ENCODE peak calls at places on chromosomes 4 and X, in seven cellular contexts. R, X, Z, V, T, S and I are unnamed samples.

GRCh38 chr4:77040856-77041576 is 34.8 kb downstream of the CCNI start:
- DNase-seq in T (no peak), Z (no peak), R (no peak), X (no peak), V (no peak), S (no peak), I (no peak)

GRCh38 chr4:73447701-73448100 is 11.7 kb downstream of the AFP start:
- DNase-seq in Z (no peak), T (no peak), R (no peak), S (no peak), X (no peak), V (no peak), I (no peak)

GRCh38 chrX:102599950-102600579 is 750 bp downstream of the ARMCX5 start:
- DNase-seq in Z (no peak), R (no peak), S (no peak), T (no peak), V (no peak), X (no peak), I (no peak)

GRCh38 chrX:153885968-153886903 is at the start of gene L1CAM:
- DNase-seq in X (peak), R (no peak), S (no peak), Z (no peak), T (no peak), V (no peak), I (peak)

GRCh38 chr4:30256105-30256828 is 463.9 kb upstream of the PCDH7 start:
- DNase-seq in X (no peak), Z (no peak), R (peak), V (no peak), S (no peak), T (no peak), I (no peak)

GRCh38 chrX:17859609-17860178 is 1.4 kb downstream of the RAI2 start:
- DNase-seq in X (no peak), S (no peak), T (peak), Z (peak), R (peak), V (peak), I (no peak)

GRCh38 chr4:26088433-26088928 is 174.5 kb downstream of the SMIM20 start:
- DNase-seq in S (no peak), Z (no peak), V (no peak), R (no peak), T (no peak), X (no peak), I (no peak)

GRCh38 chr4:624705-625590 is at the start of gene PDE6B:
- DNase-seq in R (no peak), S (no peak), V (no peak), Z (no peak), T (no peak), X (peak), I (no peak)

GRCh38 chrX:109374276-109374960 is 107.5 kb downstream of the GUCY2F start:
- DNase-seq in Z (no peak), R (no peak), T (no peak), S (no peak), V (no peak), X (no peak), I (no peak)

GRCh38 chrX:40230646-40231045 is 132.9 kb upstream of the BCOR start:
- DNase-seq in X (no peak), T (no peak), R (no peak), V (no peak), Z (no peak), S (no peak), I (no peak)

GRCh38 chr4:123977623-123978022 is 581.0 kb downstream of the SPRY1 start:
- DNase-seq in T (no peak), Z (no peak), S (no peak), R (no peak), X (no peak), V (no peak), I (no peak)

GRCh38 chr4:147355849-147356248 is 125.0 kb upstream of the EDNRA start:
- DNase-seq in R (no peak), V (no peak), Z (no peak), S (no peak), X (no peak), T (no peak), I (no peak)

GRCh38 chrX:20364238-20364637 is 97.5 kb upstream of the RPS6KA3 start:
- DNase-seq in Z (no peak), X (no peak), T (no peak), S (no peak), V (no peak), R (no peak), I (no peak)

GRCh38 chr4:40292313-40292759 is 42.8 kb upstream of the CHRNA9 start:
- DNase-seq in Z (no peak), V (no peak), S (no peak), X (no peak), T (no peak), R (no peak), I (no peak)

GRCh38 chr4:38368612-38369011 is 295.4 kb upstream of the KLF3 start:
- DNase-seq in T (no peak), V (no peak), R (no peak), X (no peak), S (no peak), Z (no peak), I (no peak)

GRCh38 chrX:97026406-97026805 is 142.7 kb downstream of the RPA4 start:
- DNase-seq in V (no peak), S (no peak), R (no peak), X (no peak), T (no peak), Z (no peak), I (no peak)

GRCh38 chr4:114600672-114601071 is 2.1 kb downstream of the UGT8 start:
- DNase-seq in S (no peak), Z (no peak), T (no peak), V (no peak), R (no peak), X (no peak), I (no peak)

GRCh38 chr4:8188085-8188484 is 11.0 kb upstream of the SH3TC1 start:
- DNase-seq in S (no peak), Z (no peak), T (no peak), X (no peak), R (no peak), V (no peak), I (peak)

GRCh38 chr4:8188743-8189550 is 10.1 kb upstream of the SH3TC1 start:
- DNase-seq in X (peak), T (no peak), V (peak), R (peak), Z (no peak), S (no peak), I (peak)

GRCh38 chr4:8185930-8186329 is 13.2 kb upstream of the SH3TC1 start:
- DNase-seq in Z (no peak), R (no peak), X (no peak), T (no peak), V (no peak), S (no peak), I (peak)

GRCh38 chr4:8185280-8185679 is 13.8 kb upstream of the SH3TC1 start:
- DNase-seq in Z (no peak), T (no peak), S (no peak), V (no peak), X (no peak), R (no peak), I (no peak)

GRCh38 chr4:8186883-8187282 is 12.2 kb upstream of the SH3TC1 start:
- DNase-seq in S (no peak), V (no peak), X (no peak), R (no peak), T (no peak), Z (no peak), I (no peak)
- TF ChIP-seq CTCF in S (no peak), V (no peak), X (no peak), R (no peak), T (no peak), Z (no peak), I (no peak)

DNA sequence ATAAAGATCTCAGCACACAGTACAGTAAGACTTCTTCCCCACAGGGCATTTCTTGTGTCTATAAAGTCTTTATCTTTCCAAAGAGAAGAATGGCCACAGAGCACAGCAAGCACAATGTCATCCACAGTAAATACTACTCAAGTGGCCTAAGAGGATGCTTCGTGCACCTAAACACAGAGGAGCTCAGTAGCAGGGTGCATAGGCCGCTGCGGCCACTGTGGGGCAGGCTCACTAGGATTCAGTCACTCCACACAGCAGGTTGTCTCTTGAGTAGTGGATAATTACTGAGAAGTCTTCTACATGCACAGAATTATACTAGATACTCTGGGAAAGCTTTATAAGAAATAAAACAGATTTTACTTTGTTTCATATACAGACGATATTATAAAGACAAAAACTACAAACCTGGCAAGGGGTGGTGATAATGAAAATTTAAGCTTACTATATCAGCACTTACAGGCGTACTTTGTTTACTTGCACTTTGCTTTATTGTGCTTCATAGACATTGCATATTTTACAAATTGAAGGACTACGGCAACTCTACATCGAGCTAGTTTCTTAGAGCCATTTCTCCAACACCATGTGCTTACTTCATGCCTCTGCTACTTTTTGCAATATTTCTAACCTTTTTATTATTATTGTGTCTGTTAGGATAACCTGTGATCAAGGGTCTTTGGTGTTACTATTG is 78.5 kb downstream of the PRDM5 start:
- DNase-seq in T (no peak), X (no peak), Z (peak), R (no peak), V (peak), S (no peak), I (peak)
- TF ChIP-seq CTCF in T (no peak), X (peak), Z (no peak), R (peak), V (no peak), S (peak), I (peak)

DNA sequence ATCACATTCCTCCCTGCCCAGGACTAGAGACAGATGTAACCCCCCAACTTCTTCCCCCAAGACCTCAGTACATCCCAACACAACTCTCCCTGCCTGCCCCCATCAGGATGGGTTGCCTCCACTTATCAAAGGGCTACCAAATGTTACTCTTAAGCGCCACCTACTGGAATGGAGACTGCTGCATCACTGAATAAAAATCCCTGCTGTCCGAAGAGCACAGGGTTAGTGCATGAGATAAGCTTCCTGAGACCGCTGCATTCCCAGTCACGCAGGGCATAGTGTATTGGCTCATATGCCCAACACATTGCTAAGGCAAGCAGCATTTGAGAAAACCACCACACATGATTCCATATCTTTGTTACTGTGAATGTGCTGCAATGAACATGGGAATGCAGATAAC is 544.5 kb downstream of the PPP4R3C start:
- DNase-seq in R (no peak), T (no peak), S (no peak), X (no peak), Z (no peak), V (peak), I (peak)
- TF ChIP-seq CTCF in R (peak), T (no peak), S (peak), X (peak), Z (no peak), V (peak), I (peak)

GRCh38 chrX:72048515-72049455 is 82.9 kb downstream of the RTL5 start:
- DNase-seq in R (no peak), V (no peak), S (no peak), T (no peak), X (peak), Z (no peak), I (no peak)
- TF ChIP-seq CTCF in R (no peak), V (no peak), S (no peak), T (no peak), X (peak), Z (no peak), I (no peak)

GRCh38 chr4:7721984-7722551 is 217.6 kb downstream of the AFAP1 start:
- DNase-seq in V (no peak), X (no peak), S (no peak), Z (no peak), T (no peak), R (peak), I (no peak)
- TF ChIP-seq CTCF in V (no peak), X (peak), S (no peak), Z (no peak), T (no peak), R (peak), I (no peak)